ENCODE peak calls at places on chromosomes 11 and 22, in nine cellular contexts. J is NCI-H1417, I is kidney, E is GM23248, G is EL, C is left ventricle myocardium inferior, X is anterior cingulate cortex, L is ecto neural progenitor cell, B is AG08396. K is an unnamed sample.
A peak's percentile ranks its signal among the peaks of the same experiment; 100 is the strongest.

GRCh38 chr11:33394431-33395109 is 137.4 kb downstream of the HIPK3 start:
- DNase-seq in X (no peak), I (no peak), L (no peak), J (no peak), B (no peak), G (no peak), E (no peak), C (no peak), K (no peak)

GRCh38 chr11:117829369-117829725 is 4.8 kb upstream of the FXYD2 start:
- DNase-seq in B (no peak), J (no peak), L (no peak), G (no peak), E (no peak), I (peak; percentile 85), C (no peak), X (no peak), K (no peak)

GRCh38 chr11:96143016-96143670 is 199.9 kb downstream of the MAML2 start:
- DNase-seq in E (peak; percentile 58), L (no peak), G (no peak), X (peak; percentile 21), B (no peak), I (no peak), J (no peak), C (no peak), K (no peak)

GRCh38 chr22:24768537-24769374 is 5.8 kb downstream of the PIWIL3 start:
- DNase-seq in X (peak; percentile 72), G (peak; percentile 61), C (peak; percentile 27), B (peak; percentile 66), J (peak; percentile 60), L (no peak), E (peak; percentile 69), I (no peak), K (peak; percentile 9)

GRCh38 chr22:38649841-38650522 is 6.2 kb downstream of the FAM227A start:
- DNase-seq in C (no peak), X (no peak), J (peak; percentile 31), L (no peak), G (no peak), I (no peak), B (no peak), E (no peak), K (no peak)

GRCh38 chr22:46212195-46212594 is 37.9 kb downstream of the CDPF1 start:
- DNase-seq in X (no peak), I (no peak), G (no peak), E (no peak), L (no peak), C (no peak), J (no peak), B (no peak), K (no peak)

GRCh38 chr11:779120-779954 is 2.0 kb upstream of the GATD1 start:
- DNase-seq in C (no peak), G (no peak), E (no peak), I (peak; percentile 63), L (no peak), B (no peak), X (no peak), J (no peak), K (no peak)

GRCh38 chr11:34302046-34302921 is 55.5 kb downstream of the ABTB2 start:
- DNase-seq in X (no peak), G (peak; percentile 98), L (no peak), E (peak; percentile 94), J (no peak), B (peak; percentile 80), C (no peak), I (no peak), K (no peak)

GRCh38 chr22:39979048-39979447 is 15.7 kb upstream of the FAM83F start:
- DNase-seq in B (no peak), G (no peak), I (no peak), J (no peak), X (no peak), E (no peak), C (no peak), L (no peak), K (no peak)

GRCh38 chr11:103700605-103701004 is 335.8 kb upstream of the DDI1 start:
- DNase-seq in E (peak; percentile 95), C (no peak), I (no peak), L (no peak), B (peak; percentile 54), X (no peak), J (no peak), G (peak; percentile 51), K (no peak)

GRCh38 chr11:119701591-119702260 is 27.3 kb downstream of the NECTIN1 start:
- DNase-seq in L (no peak), X (no peak), B (no peak), J (no peak), C (no peak), I (no peak), E (no peak), G (no peak), K (no peak)

GRCh38 chr22:29315286-29316195 is at the start of gene RASL10A:
- DNase-seq in B (no peak), J (no peak), I (peak; percentile 84), G (no peak), C (no peak), E (peak; percentile 43), L (peak; percentile 68), X (no peak), K (no peak)

GRCh38 chr11:115802641-115803040 is 298.4 kb upstream of the CADM1 start:
- DNase-seq in L (no peak), J (no peak), E (no peak), X (no peak), C (no peak), B (no peak), G (no peak), I (no peak), K (no peak)

GRCh38 chr11:89667001-89667400 is 43.1 kb upstream of the TRIM77 start:
- DNase-seq in X (no peak), C (no peak), L (no peak), I (no peak), J (no peak), B (no peak), G (no peak), E (no peak), K (peak; percentile 23)

GRCh38 chr11:61683116-61683515 is 2.9 kb downstream of the DAGLA start:
- DNase-seq in J (no peak), C (no peak), E (no peak), G (no peak), B (no peak), L (no peak), I (no peak), X (no peak), K (no peak)

GRCh38 chr22:24503137-24503850 is 8.2 kb downstream of the UPB1 start:
- DNase-seq in E (peak; percentile 85), C (peak; percentile 65), B (peak; percentile 81), G (peak; percentile 72), I (peak; percentile 77), X (no peak), L (no peak), J (no peak), K (no peak)

GRCh38 chr11:61023086-61024035 is 51.9 kb downstream of the CD6 start:
- DNase-seq in B (no peak), G (no peak), E (no peak), L (no peak), C (no peak), X (no peak), I (no peak), J (peak; percentile 61), K (no peak)

GRCh38 chr11:70302086-70302752 is 31.7 kb downstream of the PPFIA1 start:
- DNase-seq in E (no peak), X (no peak), J (no peak), B (no peak), G (no peak), I (no peak), L (no peak), C (no peak), K (no peak)

GRCh38 chr22:27032121-27032761 is 374.9 kb downstream of the MIAT start:
- DNase-seq in J (no peak), X (peak; percentile 79), G (no peak), E (peak; percentile 27), I (peak; percentile 62), B (peak; percentile 13), L (no peak), C (no peak), K (no peak)

GRCh38 chr22:46661221-46661851 is 41.1 kb downstream of the GRAMD4 start:
- DNase-seq in B (no peak), X (peak; percentile 59), L (no peak), E (peak; percentile 32), I (peak; percentile 74), C (no peak), J (no peak), G (peak; percentile 60), K (peak; percentile 79)

GRCh38 chr22:40040927-40041326 is 46.2 kb downstream of the FAM83F start:
- DNase-seq in X (peak; percentile 82), L (no peak), C (peak; percentile 57), J (no peak), I (peak; percentile 82), B (no peak), E (peak; percentile 42), G (peak; percentile 56), K (no peak)

GRCh38 chr11:13578514-13579140 is 82.8 kb upstream of the PTH start:
- DNase-seq in C (no peak), I (no peak), G (no peak), X (no peak), E (no peak), B (no peak), L (no peak), J (no peak), K (no peak)

GRCh38 chr11:64644348-64645242 is 53.6 kb downstream of the SLC22A12 start:
- DNase-seq in X (peak; percentile 22), G (peak; percentile 21), I (no peak), E (peak; percentile 13), B (peak; percentile 32), J (no peak), L (no peak), C (no peak), K (no peak)

GRCh38 chr11:127308291-127308690 is 307.7 kb upstream of the KIRREL3 start:
- DNase-seq in E (no peak), J (no peak), G (no peak), B (no peak), L (no peak), C (no peak), X (no peak), I (no peak), K (no peak)

GRCh38 chr22:43333156-43333555 is 10.0 kb downstream of the SCUBE1 start:
- DNase-seq in E (no peak), G (no peak), C (no peak), J (no peak), B (no peak), L (no peak), I (no peak), X (no peak), K (no peak)

GRCh38 chr22:36194971-36195370 is 6.6 kb downstream of the APOL4 start:
- DNase-seq in C (peak; percentile 38), I (no peak), L (peak; percentile 78), J (peak; percentile 27), B (peak; percentile 49), X (peak; percentile 31), E (peak; percentile 77), G (peak; percentile 68), K (no peak)

GRCh38 chr11:2540521-2541320 is 95.9 kb downstream of the KCNQ1 start:
- DNase-seq in G (no peak), X (no peak), J (no peak), B (no peak), L (no peak), I (peak; percentile 49), C (peak; percentile 14), E (no peak), K (no peak)

GRCh38 chr22:47190957-47191323 is 428.5 kb downstream of the TBC1D22A start:
- DNase-seq in E (no peak), C (no peak), B (no peak), I (no peak), X (no peak), L (peak; percentile 37), J (no peak), G (no peak), K (no peak)

GRCh38 chr11:130383363-130384168 is 44.8 kb downstream of the ADAMTS8 start:
- DNase-seq in J (no peak), C (no peak), I (no peak), L (no peak), X (no peak), G (peak; percentile 89), E (peak; percentile 40), B (peak; percentile 64), K (no peak)

GRCh38 chr11:77479746-77480352 is 6.0 kb upstream of the PAK1 start:
- DNase-seq in E (no peak), J (no peak), G (no peak), X (no peak), C (no peak), I (no peak), L (no peak), B (no peak), K (no peak)

GRCh38 chr11:70762810-70763209 is 364.5 kb downstream of the CTTN start:
- DNase-seq in E (no peak), B (no peak), C (no peak), L (no peak), J (no peak), X (no peak), G (no peak), I (no peak), K (no peak)

K was measured in NCI-H510A.